ENCODE peak calls at places on chromosomes 6 and 20, in seven cellular contexts. W is PC-3, I is GM23248, C is fibroblast of lung, S is neural progenitor cell, D is mesenchymal stem cell, M is IMR-90. B is an unnamed sample.

GRCh38 chr6:158500016-158500735 is 59.7 kb upstream of the TMEM181 start:
- DNase-seq in C (peak; percentile 49), M (peak; percentile 59), S (no peak), W (peak; percentile 33), I (peak; percentile 72), D (peak; percentile 61), B (no peak)

GRCh38 chr6:93453956-93454355 is 34.6 kb upstream of the EPHA7 start:
- DNase-seq in S (no peak), W (no peak), I (no peak), C (no peak), M (no peak), D (no peak), B (no peak)

GRCh38 chr20:10476319-10476724 is 41.2 kb downstream of the SLX4IP start:
- DNase-seq in I (peak; percentile 60), D (no peak), M (peak; percentile 51), W (peak; percentile 80), C (no peak), S (no peak), B (no peak)

GRCh38 chr20:17749979-17750721 is 50.4 kb downstream of the BANF2 start:
- DNase-seq in C (peak; percentile 59), D (no peak), W (peak; percentile 26), S (peak; percentile 9), I (peak; percentile 69), M (peak; percentile 65), B (no peak)

GRCh38 chr6:7615611-7616383 is 25.8 kb downstream of the SNRNP48 start:
- DNase-seq in C (peak; percentile 69), S (peak; percentile 63), W (peak; percentile 87), I (peak; percentile 75), D (peak; percentile 62), M (peak; percentile 65), B (peak; percentile 66)

GRCh38 chr6:149918151-149918905 is 4.6 kb downstream of the RAET1G start:
- DNase-seq in S (no peak), M (no peak), I (no peak), C (no peak), W (no peak), D (no peak), B (no peak)

GRCh38 chr6:51004380-51004779 is 185.7 kb downstream of the TFAP2B start:
- DNase-seq in I (no peak), C (no peak), D (no peak), W (no peak), S (no peak), M (no peak), B (no peak)

GRCh38 chr6:20351529-20351928 is 50.1 kb upstream of the E2F3 start:
- DNase-seq in D (peak; percentile 39), M (no peak), S (no peak), C (no peak), W (no peak), I (no peak), B (no peak)

GRCh38 chr20:46057856-46058655 is 29.0 kb downstream of the SLC12A5 start:
- DNase-seq in M (peak; percentile 47), W (no peak), S (peak; percentile 80), C (peak; percentile 62), I (peak; percentile 76), D (peak; percentile 63), B (peak; percentile 34)

GRCh38 chr6:125957845-125958244 is 1.3 kb downstream of the HINT3 start:
- DNase-seq in C (peak; percentile 70), S (no peak), D (peak; percentile 65), W (peak; percentile 58), M (peak; percentile 65), I (peak; percentile 69), B (no peak)

GRCh38 chr6:44441091-44441855 is 53.8 kb downstream of the CDC5L start:
- DNase-seq in D (no peak), M (no peak), C (no peak), I (no peak), W (peak; percentile 25), S (no peak), B (no peak)

GRCh38 chr6:124294572-124294971 is 490.9 kb downstream of the NKAIN2 start:
- DNase-seq in W (peak; percentile 22), M (no peak), I (no peak), D (peak; percentile 78), S (no peak), C (no peak), B (no peak)

GRCh38 chr20:11542645-11543044 is 375.0 kb upstream of the BTBD3 start:
- DNase-seq in W (no peak), S (no peak), I (no peak), D (no peak), M (no peak), C (no peak), B (no peak)

GRCh38 chr6:163955131-163955530 is 540.6 kb downstream of the QKI start:
- DNase-seq in C (peak; percentile 54), M (peak; percentile 93), S (no peak), D (peak; percentile 66), W (no peak), I (peak; percentile 67), B (no peak)

GRCh38 chr6:45710304-45710821 is 305.3 kb downstream of the CLIC5 start:
- DNase-seq in M (peak; percentile 23), D (peak; percentile 53), I (peak; percentile 56), C (peak; percentile 55), S (no peak), W (peak; percentile 84), B (no peak)

GRCh38 chr6:20873425-20874190 is 339.4 kb downstream of the CDKAL1 start:
- DNase-seq in D (peak; percentile 16), S (peak; percentile 60), W (peak; percentile 58), M (no peak), I (peak; percentile 5), C (peak; percentile 54), B (no peak)

GRCh38 chr6:14831922-14832321 is 413.9 kb upstream of the JARID2 start:
- DNase-seq in M (no peak), S (peak; percentile 55), W (no peak), I (no peak), C (no peak), D (no peak), B (no peak)

DNA sequence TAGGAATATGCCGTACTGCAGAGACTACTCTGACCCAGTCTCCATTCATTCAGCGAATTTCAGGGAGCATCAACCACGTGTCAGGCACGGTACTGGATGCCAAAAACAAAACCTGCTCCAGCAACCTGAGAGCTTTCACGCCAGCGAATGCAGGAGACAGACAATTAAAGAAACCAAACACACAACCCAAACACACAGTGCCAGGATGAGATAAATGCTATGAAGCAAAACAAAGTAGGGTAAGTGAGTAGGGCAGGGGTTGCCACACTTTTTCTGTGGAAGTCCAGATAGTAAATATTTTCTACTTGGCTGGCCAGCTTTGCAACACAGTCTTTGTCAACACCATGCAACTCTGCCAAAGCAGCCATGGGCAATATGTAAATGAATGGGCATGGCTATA is 10.0 kb downstream of the MOCS1 start:
- DNase-seq in I (no peak), D (no peak), W (no peak), C (no peak), S (no peak), M (no peak), B (no peak)
- H3K36me3 ChIP-seq in I (no peaks in the 10 kb centered on the region), D (peaks cover 43% of the 10 kb centered on the region), W (no peaks in the 10 kb centered on the region), C (peaks cover 5% of the 10 kb centered on the region), S (no peaks in the 10 kb centered on the region), M (peaks cover 37% of the 10 kb centered on the region), B (no peaks in the 10 kb centered on the region)

GRCh38 chr20:54726687-54727086 is 251.3 kb downstream of the DOK5 start:
- DNase-seq in I (no peak), D (no peak), W (no peak), M (no peak), C (peak; percentile 3), S (no peak), B (no peak)
- H3K9ac ChIP-seq in I (no peak overlapping the region), D (no peak overlapping the region), W (no peak overlapping the region), M (no peak overlapping the region), C (no peak overlapping the region), S (no peak overlapping the region), B (no peak overlapping the region)

GRCh38 chr6:68256391-68256790 is 378.7 kb upstream of the ADGRB3 start:
- DNase-seq in S (no peak), D (no peak), M (no peak), I (no peak), W (no peak), C (no peak), B (no peak)
- H3K9me3 ChIP-seq in S (no peaks in the 10 kb centered on the region), D (peaks cover 17% of the 10 kb centered on the region), M (peaks cover 8% of the 10 kb centered on the region), I (no peaks in the 10 kb centered on the region), W (no peaks in the 10 kb centered on the region), C (no peaks in the 10 kb centered on the region), B (no peaks in the 10 kb centered on the region)

GRCh38 chr20:36806049-36806448 is 32.5 kb upstream of the DSN1 start:
- DNase-seq in M (no peak), W (no peak), I (no peak), C (no peak), S (no peak), D (no peak), B (no peak)
- H3K36me3 ChIP-seq in M (peaks cover 64% of the 10 kb centered on the region), W (peaks cover 36% of the 10 kb centered on the region), I (peaks cover 13% of the 10 kb centered on the region), C (peaks cover 26% of the 10 kb centered on the region), S (no peaks in the 10 kb centered on the region), D (peaks cover 87% of the 10 kb centered on the region), B (peaks cover 28% of the 10 kb centered on the region)

GRCh38 chr20:53711333-53712211 is 117.9 kb upstream of the ZNF217 start:
- DNase-seq in D (no peak), I (no peak), S (no peak), C (no peak), W (peak; percentile 40), M (no peak), B (no peak)

GRCh38 chr20:53706511-53707031 is 112.9 kb upstream of the ZNF217 start:
- DNase-seq in W (no peak), D (peak; percentile 82), S (peak; percentile 38), M (peak; percentile 83), I (peak; percentile 16), C (peak; percentile 28), B (no peak)

GRCh38 chr20:53707341-53708102 is 113.9 kb upstream of the ZNF217 start:
- DNase-seq in D (peak; percentile 65), M (peak; percentile 66), S (no peak), W (peak; percentile 35), I (peak; percentile 81), C (peak; percentile 23), B (no peak)

GRCh38 chr20:53706008-53706481 is 112.4 kb upstream of the ZNF217 start:
- DNase-seq in I (peak; percentile 17), W (peak; percentile 28), S (no peak), C (no peak), D (no peak), M (peak; percentile 33), B (no peak)

DNA sequence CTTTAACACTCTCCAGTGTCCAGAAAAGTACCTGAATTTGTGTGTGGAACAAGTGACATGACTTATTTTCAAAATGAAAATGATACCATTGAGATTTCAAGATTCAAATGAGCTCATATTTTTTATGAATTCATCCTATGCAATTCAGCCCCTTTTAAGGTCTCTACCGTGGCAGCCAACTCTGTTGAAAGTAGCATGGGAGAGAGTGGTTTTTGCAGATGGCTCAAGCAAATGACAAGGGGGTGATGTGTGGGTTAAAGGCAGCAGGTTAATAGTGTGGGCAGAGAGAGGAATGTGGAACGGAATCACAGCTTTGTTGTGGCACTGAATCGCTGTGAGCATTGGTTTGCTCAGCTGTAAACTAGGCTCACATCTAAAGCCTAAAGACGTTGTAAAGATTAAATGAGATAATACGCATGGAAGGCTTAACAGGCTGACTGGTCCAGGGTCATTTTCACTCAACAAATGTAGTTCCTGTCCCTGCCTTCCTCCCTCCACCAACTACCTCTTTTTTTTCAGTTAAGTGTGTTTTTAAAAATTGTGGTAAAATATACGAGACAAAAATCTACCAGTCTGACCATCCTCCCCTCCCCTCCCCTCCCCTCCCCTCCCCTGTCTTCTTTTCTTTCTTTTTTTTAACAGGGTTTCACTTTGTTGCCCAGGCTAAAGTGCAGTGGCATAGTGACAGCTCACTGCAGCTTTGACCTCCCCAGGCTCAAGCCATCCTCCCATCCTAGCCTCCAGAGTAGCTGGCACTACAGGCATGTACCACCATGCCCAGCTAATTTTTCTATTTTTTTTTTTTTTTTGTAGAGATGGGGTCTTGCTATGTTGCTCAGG is 114.7 kb upstream of the ZNF217 start:
- DNase-seq in M (peak; percentile 85), S (peak; percentile 16), C (peak; percentile 53), W (peak; percentile 96), D (peak; percentile 61), I (peak; percentile 57), B (no peak)
- H3K9ac ChIP-seq in M (no peak overlapping the region), S (no peak overlapping the region), C (no peak overlapping the region), W (no peak overlapping the region), D (peak overlapping the region; percentile 53), I (peak overlapping the region; percentile 49), B (no peak overlapping the region)

GRCh38 chr20:62856931-62857619 is 4.5 kb downstream of the TCFL5 start:
- DNase-seq in S (no peak), W (peak; percentile 34), C (no peak), D (no peak), I (no peak), M (no peak), B (no peak)
- H3K9me3 ChIP-seq in S (no peaks in the 10 kb centered on the region), W (no peaks in the 10 kb centered on the region), C (no peaks in the 10 kb centered on the region), D (no peaks in the 10 kb centered on the region), I (no peaks in the 10 kb centered on the region), M (no peaks in the 10 kb centered on the region), B (no peaks in the 10 kb centered on the region)

B was measured in SK-N-MC.